ENCODE peak calls at places on chromosomes 16 and 17, in five cellular contexts. One of them, this sample, is unnamed.
A peak's percentile ranks its signal among the peaks of the same experiment; 100 is the strongest.

GRCh38 chr16:52786105-52786504 is 239.2 kb upstream of the TOX3 start:
- DNase-seq in K562: no peak
- DNase-seq in GM12878: no peak
- DNase-seq in SK-N-SH: no peak
- DNase-seq in HepG2: no peak
- DNase-seq in this sample: no peak

GRCh38 chr17:37286430-37286829 is 89.4 kb upstream of the C17orf78 start:
- DNase-seq in K562: peak; percentile 32
- DNase-seq in SK-N-SH: no peak
- DNase-seq in HepG2: no peak
- DNase-seq in GM12878: no peak
- DNase-seq in this sample: no peak

GRCh38 chr17:21502301-21502700 is 126.1 kb downstream of the KCNJ12 start:
- DNase-seq in HepG2: no peak
- DNase-seq in K562: no peak
- DNase-seq in SK-N-SH: no peak
- DNase-seq in GM12878: no peak
- DNase-seq in this sample: no peak

GRCh38 chr17:8556074-8556473 is 74.5 kb downstream of the MYH10 start:
- DNase-seq in HepG2: no peak
- DNase-seq in SK-N-SH: no peak
- DNase-seq in K562: no peak
- DNase-seq in GM12878: no peak
- DNase-seq in this sample: no peak

GRCh38 chr16:12639044-12639443 is 164.6 kb downstream of the CPPED1 start:
- DNase-seq in GM12878: no peak
- DNase-seq in HepG2: peak; percentile 52
- DNase-seq in K562: peak; percentile 62
- DNase-seq in SK-N-SH: no peak
- DNase-seq in this sample: no peak

GRCh38 chr16:27792486-27793275 is 242.7 kb downstream of the KATNIP start:
- DNase-seq in GM12878: no peak
- DNase-seq in K562: no peak
- DNase-seq in HepG2: no peak
- DNase-seq in SK-N-SH: no peak
- DNase-seq in this sample: no peak

GRCh38 chr16:3119286-3119685 is 6.9 kb downstream of the ZNF205 start:
- DNase-seq in GM12878: no peak
- DNase-seq in K562: no peak
- DNase-seq in HepG2: no peak
- DNase-seq in SK-N-SH: no peak
- DNase-seq in this sample: no peak

GRCh38 chr17:69175812-69176517 is 34.3 kb upstream of the ABCA6 start:
- DNase-seq in K562: peak; percentile 19
- DNase-seq in HepG2: peak; percentile 77
- DNase-seq in GM12878: no peak
- DNase-seq in SK-N-SH: no peak
- DNase-seq in this sample: no peak

GRCh38 chr17:13204607-13205237 is 186.9 kb upstream of the ELAC2 start:
- DNase-seq in K562: no peak
- DNase-seq in GM12878: no peak
- DNase-seq in SK-N-SH: no peak
- DNase-seq in HepG2: no peak
- DNase-seq in this sample: peak; percentile 23

GRCh38 chr17:41691031-41691777 is 2.5 kb downstream of the EIF1 start:
- DNase-seq in SK-N-SH: no peak
- DNase-seq in K562: no peak
- DNase-seq in HepG2: no peak
- DNase-seq in GM12878: no peak
- DNase-seq in this sample: no peak

GRCh38 chr17:6521636-6522035 is 34.7 kb downstream of the PITPNM3 start:
- DNase-seq in K562: no peak
- DNase-seq in HepG2: no peak
- DNase-seq in SK-N-SH: no peak
- DNase-seq in GM12878: no peak
- DNase-seq in this sample: no peak

GRCh38 chr17:48121921-48122650 is 14.5 kb downstream of the SNX11 start:
- DNase-seq in K562: no peak
- DNase-seq in HepG2: no peak
- DNase-seq in SK-N-SH: no peak
- DNase-seq in GM12878: no peak
- DNase-seq in this sample: no peak

GRCh38 chr16:12150600-12150999 is 174.1 kb downstream of the SNX29 start:
- DNase-seq in SK-N-SH: no peak
- DNase-seq in GM12878: no peak
- DNase-seq in HepG2: no peak
- DNase-seq in K562: no peak
- DNase-seq in this sample: no peak

GRCh38 chr17:49621946-49622529 is 46.4 kb downstream of the NXPH3 start:
- DNase-seq in HepG2: no peak
- DNase-seq in SK-N-SH: no peak
- DNase-seq in GM12878: no peak
- DNase-seq in K562: no peak
- DNase-seq in this sample: no peak

GRCh38 chr17:49482144-49482817 is 12.8 kb upstream of the NGFR start:
- DNase-seq in SK-N-SH: no peak
- DNase-seq in HepG2: no peak
- DNase-seq in GM12878: no peak
- DNase-seq in K562: peak; percentile 51
- DNase-seq in this sample: no peak

GRCh38 chr17:27879987-27880608 is 13.1 kb downstream of the LYRM9 start:
- DNase-seq in SK-N-SH: peak; percentile 88
- DNase-seq in HepG2: peak; percentile 48
- DNase-seq in K562: peak; percentile 85
- DNase-seq in GM12878: peak; percentile 23
- DNase-seq in this sample: peak; percentile 76

GRCh38 chr17:75610103-75610984 is 22.7 kb downstream of the MYO15B start:
- DNase-seq in HepG2: peak; percentile 56
- DNase-seq in GM12878: no peak
- DNase-seq in K562: no peak
- DNase-seq in SK-N-SH: no peak
- DNase-seq in this sample: no peak

GRCh38 chr17:14297161-14297851 is 3.6 kb upstream of the HS3ST3B1 start:
- DNase-seq in GM12878: no peak
- DNase-seq in SK-N-SH: peak; percentile 50
- DNase-seq in K562: no peak
- DNase-seq in HepG2: peak; percentile 48
- DNase-seq in this sample: peak; percentile 56

GRCh38 chr16:14310519-14310991 is 239.4 kb downstream of the MRTFB start:
- DNase-seq in K562: peak; percentile 42
- DNase-seq in HepG2: peak; percentile 51
- DNase-seq in GM12878: peak; percentile 86
- DNase-seq in SK-N-SH: peak; percentile 44
- DNase-seq in this sample: no peak
- TF ChIP-seq FOXM1 in K562: no peak
- TF ChIP-seq FOXM1 in HepG2: no peak
- TF ChIP-seq FOXM1 in GM12878: peak; percentile 85
- TF ChIP-seq FOXM1 in SK-N-SH: no peak
- TF ChIP-seq FOXM1 in this sample: no peak

GRCh38 chr16:8850279-8850885 is 18.4 kb downstream of the CARHSP1 start:
- DNase-seq in HepG2: peak; percentile 91
- DNase-seq in GM12878: no peak
- DNase-seq in K562: no peak
- DNase-seq in SK-N-SH: peak; percentile 36
- DNase-seq in this sample: no peak
- TF ChIP-seq FOXM1 in HepG2: peak; percentile 14
- TF ChIP-seq FOXM1 in GM12878: no peak
- TF ChIP-seq FOXM1 in K562: no peak
- TF ChIP-seq FOXM1 in SK-N-SH: no peak
- TF ChIP-seq FOXM1 in this sample: no peak

GRCh38 chr16:57518520-57518919 is 17.9 kb downstream of the CCDC102A start:
- DNase-seq in HepG2: no peak
- DNase-seq in SK-N-SH: no peak
- DNase-seq in GM12878: no peak
- DNase-seq in K562: no peak
- DNase-seq in this sample: no peak

GRCh38 chr16:57517397-57518367 is 18.7 kb downstream of the CCDC102A start:
- DNase-seq in HepG2: no peak
- DNase-seq in GM12878: no peak
- DNase-seq in K562: no peak
- DNase-seq in SK-N-SH: no peak
- DNase-seq in this sample: no peak

GRCh38 chr16:57516773-57517172 is 19.6 kb downstream of the CCDC102A start:
- DNase-seq in GM12878: no peak
- DNase-seq in K562: no peak
- DNase-seq in HepG2: no peak
- DNase-seq in SK-N-SH: no peak
- DNase-seq in this sample: no peak

GRCh38 chr16:57519796-57520360 is 16.5 kb downstream of the CCDC102A start:
- DNase-seq in GM12878: no peak
- DNase-seq in HepG2: peak; percentile 73
- DNase-seq in K562: peak; percentile 84
- DNase-seq in SK-N-SH: peak; percentile 94
- DNase-seq in this sample: peak; percentile 86

GRCh38 chr16:57518922-57519321 is 17.4 kb downstream of the CCDC102A start:
- DNase-seq in HepG2: peak; percentile 41
- DNase-seq in GM12878: no peak
- DNase-seq in SK-N-SH: no peak
- DNase-seq in K562: no peak
- DNase-seq in this sample: no peak
- TF ChIP-seq FOXM1 in HepG2: no peak
- TF ChIP-seq FOXM1 in GM12878: no peak
- TF ChIP-seq FOXM1 in SK-N-SH: no peak
- TF ChIP-seq FOXM1 in K562: no peak
- TF ChIP-seq FOXM1 in this sample: no peak

GRCh38 chr16:50925758-50926357 is 184.0 kb downstream of the CYLD start:
- DNase-seq in GM12878: no peak
- DNase-seq in HepG2: no peak
- DNase-seq in SK-N-SH: no peak
- DNase-seq in K562: no peak
- DNase-seq in this sample: no peak
- TF ChIP-seq FOXM1 in GM12878: no peak
- TF ChIP-seq FOXM1 in HepG2: no peak
- TF ChIP-seq FOXM1 in SK-N-SH: no peak
- TF ChIP-seq FOXM1 in K562: no peak
- TF ChIP-seq FOXM1 in this sample: no peak

DNA sequence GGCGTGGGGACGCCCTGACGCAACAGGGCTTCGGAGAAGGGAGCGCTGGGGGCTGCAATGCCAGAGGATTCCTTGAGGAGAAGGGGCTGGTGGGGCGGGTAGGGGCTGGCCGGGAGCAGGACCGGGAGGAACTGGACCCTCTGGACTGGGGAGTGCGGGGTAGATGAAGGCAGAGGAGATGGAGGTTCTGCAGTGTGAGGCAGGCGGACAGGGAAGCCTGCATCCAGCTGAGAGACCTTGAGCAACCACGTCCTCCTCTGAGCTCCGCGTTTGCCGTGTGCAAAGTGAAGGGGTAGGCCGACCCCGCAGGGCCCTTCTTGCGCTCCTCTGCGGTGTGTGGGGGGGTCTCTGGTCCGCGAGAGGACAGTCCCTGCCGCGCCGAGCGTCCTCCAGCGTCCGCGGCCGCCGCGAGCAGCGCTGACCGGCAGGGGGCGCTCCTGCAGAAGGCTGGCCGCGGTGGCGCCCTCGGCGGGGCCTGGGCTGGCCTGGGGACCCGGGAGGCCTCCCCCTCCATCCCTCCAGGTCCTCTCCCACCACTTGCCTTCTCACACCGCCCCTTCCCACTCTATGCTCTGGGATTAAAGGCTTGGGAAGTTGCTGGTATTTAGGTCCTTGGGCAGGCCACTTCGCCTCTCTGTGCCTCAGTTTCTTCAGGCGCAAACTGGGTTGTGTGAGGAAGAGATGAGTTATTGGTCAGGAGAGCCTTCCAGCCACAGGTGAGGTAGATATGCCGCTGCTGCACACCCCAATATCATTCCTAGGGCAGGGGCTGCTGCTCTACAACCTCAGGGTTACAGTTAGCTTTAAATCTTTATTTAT is 9.6 kb upstream of the WNT9B start:
- DNase-seq in K562: peak; percentile 80
- DNase-seq in HepG2: no peak
- DNase-seq in GM12878: no peak
- DNase-seq in SK-N-SH: peak; percentile 96
- DNase-seq in this sample: peak; percentile 73
- TF ChIP-seq FOXM1 in K562: no peak
- TF ChIP-seq FOXM1 in HepG2: no peak
- TF ChIP-seq FOXM1 in GM12878: no peak
- TF ChIP-seq FOXM1 in SK-N-SH: no peak
- TF ChIP-seq FOXM1 in this sample: no peak

DNA sequence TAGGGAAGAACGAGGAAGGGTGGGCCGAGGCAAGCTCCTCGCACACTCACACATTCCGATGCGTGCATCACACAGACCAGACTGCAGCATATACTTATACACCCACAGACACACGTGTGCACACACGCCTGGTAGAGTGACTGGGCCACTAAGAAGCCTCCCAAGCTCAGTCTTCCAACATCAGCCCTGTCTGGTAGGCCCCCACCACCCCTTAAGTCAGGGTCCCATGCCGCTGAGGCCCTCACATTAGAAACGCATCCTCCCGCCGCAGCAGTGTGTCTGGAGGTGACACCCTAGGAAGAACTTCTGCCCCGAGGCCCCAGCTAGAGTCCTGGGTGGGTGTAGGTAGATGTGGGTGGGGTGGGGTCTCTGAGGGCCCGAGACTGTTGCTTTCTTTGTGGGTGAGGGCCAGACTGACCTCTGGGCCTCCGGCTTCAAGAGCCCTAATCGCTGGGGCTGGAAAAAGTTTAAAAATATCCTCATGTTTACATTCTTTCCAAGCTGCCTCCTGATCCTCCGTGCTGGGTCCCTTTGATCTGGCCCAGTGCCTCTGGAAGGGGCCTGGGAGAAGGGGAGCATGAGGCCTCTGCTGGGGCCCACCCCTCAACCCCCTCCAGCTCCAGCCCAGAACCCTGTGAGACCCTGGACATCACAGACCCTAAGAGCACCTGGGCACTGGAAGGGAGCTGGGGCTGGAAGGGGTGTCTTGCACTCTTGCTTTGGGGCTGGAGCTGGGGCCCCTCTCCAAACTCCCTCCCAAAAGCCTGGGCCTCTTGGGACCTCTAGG is 13.6 kb downstream of the CDH16 start:
- DNase-seq in GM12878: no peak
- DNase-seq in SK-N-SH: peak; percentile 10
- DNase-seq in K562: no peak
- DNase-seq in HepG2: peak; percentile 88
- DNase-seq in this sample: no peak
- TF ChIP-seq FOXM1 in GM12878: no peak
- TF ChIP-seq FOXM1 in SK-N-SH: no peak
- TF ChIP-seq FOXM1 in K562: no peak
- TF ChIP-seq FOXM1 in HepG2: no peak
- TF ChIP-seq FOXM1 in this sample: no peak